ENCODE peak calls at places on chromosomes 1 and 21, in seven cellular contexts. One of them, this sample, is unnamed. For H3K27me3, the result is how much of the 10 kb centered on the place peaks cover.

GRCh38 chr1:77664923-77665516 is 17.4 kb downstream of the ZZZ3 start:
- DNase-seq in Caco-2: no peak
- DNase-seq in CD4-positive, alpha-beta memory T cell: no peak
- DNase-seq in fibroblast of lung: peak
- DNase-seq in body of pancreas: no peak
- DNase-seq in stomach: no peak
- DNase-seq in right lobe of liver: no peak
- DNase-seq in this sample: no peak

GRCh38 chr1:169869426-169869825 is 24.3 kb downstream of the SCYL3 start:
- DNase-seq in Caco-2: no peak
- DNase-seq in CD4-positive, alpha-beta memory T cell: no peak
- DNase-seq in fibroblast of lung: no peak
- DNase-seq in body of pancreas: no peak
- DNase-seq in stomach: no peak
- DNase-seq in right lobe of liver: no peak
- DNase-seq in this sample: no peak

GRCh38 chr1:182668633-182669032 is 15.8 kb downstream of the RGS8 start:
- DNase-seq in Caco-2: no peak
- DNase-seq in CD4-positive, alpha-beta memory T cell: no peak
- DNase-seq in fibroblast of lung: no peak
- DNase-seq in body of pancreas: no peak
- DNase-seq in stomach: no peak
- DNase-seq in right lobe of liver: no peak
- DNase-seq in this sample: no peak

GRCh38 chr1:41804176-41804575 is 114.5 kb downstream of the HIVEP3 start:
- DNase-seq in Caco-2: no peak
- DNase-seq in CD4-positive, alpha-beta memory T cell: no peak
- DNase-seq in fibroblast of lung: no peak
- DNase-seq in body of pancreas: no peak
- DNase-seq in stomach: no peak
- DNase-seq in right lobe of liver: no peak
- DNase-seq in this sample: no peak

GRCh38 chr1:36464605-36465393 is 615 bp upstream of the MRPS15 start:
- DNase-seq in Caco-2: no peak
- DNase-seq in CD4-positive, alpha-beta memory T cell: no peak
- DNase-seq in fibroblast of lung: no peak
- DNase-seq in body of pancreas: no peak
- DNase-seq in stomach: no peak
- DNase-seq in right lobe of liver: no peak
- DNase-seq in this sample: no peak

GRCh38 chr1:45101947-45102346 is 89.9 kb downstream of the UROD start:
- DNase-seq in Caco-2: no peak
- DNase-seq in CD4-positive, alpha-beta memory T cell: no peak
- DNase-seq in fibroblast of lung: no peak
- DNase-seq in body of pancreas: no peak
- DNase-seq in stomach: no peak
- DNase-seq in right lobe of liver: no peak
- DNase-seq in this sample: no peak

GRCh38 chr1:22388666-22389455 is 62.8 kb upstream of the ZBTB40 start:
- DNase-seq in Caco-2: peak
- DNase-seq in CD4-positive, alpha-beta memory T cell: no peak
- DNase-seq in fibroblast of lung: peak
- DNase-seq in body of pancreas: no peak
- DNase-seq in stomach: no peak
- DNase-seq in right lobe of liver: no peak
- DNase-seq in this sample: no peak

GRCh38 chr1:90558754-90559378 is 158.2 kb downstream of the BARHL2 start:
- DNase-seq in Caco-2: no peak
- DNase-seq in CD4-positive, alpha-beta memory T cell: no peak
- DNase-seq in fibroblast of lung: no peak
- DNase-seq in body of pancreas: no peak
- DNase-seq in stomach: no peak
- DNase-seq in right lobe of liver: no peak
- DNase-seq in this sample: no peak

GRCh38 chr1:111483166-111483565 is 9.4 kb downstream of the C1orf162 start:
- DNase-seq in Caco-2: no peak
- DNase-seq in CD4-positive, alpha-beta memory T cell: no peak
- DNase-seq in fibroblast of lung: peak
- DNase-seq in body of pancreas: no peak
- DNase-seq in stomach: no peak
- DNase-seq in right lobe of liver: no peak
- DNase-seq in this sample: no peak

GRCh38 chr1:33997127-33998047 is 133.5 kb downstream of the HMGB4 start:
- DNase-seq in Caco-2: no peak
- DNase-seq in CD4-positive, alpha-beta memory T cell: no peak
- DNase-seq in fibroblast of lung: peak
- DNase-seq in body of pancreas: no peak
- DNase-seq in stomach: no peak
- DNase-seq in right lobe of liver: no peak
- DNase-seq in this sample: no peak

GRCh38 chr21:33997432-33997831 is 75.9 kb upstream of the MRPS6 start:
- DNase-seq in Caco-2: no peak
- DNase-seq in CD4-positive, alpha-beta memory T cell: no peak
- DNase-seq in fibroblast of lung: no peak
- DNase-seq in body of pancreas: no peak
- DNase-seq in stomach: no peak
- DNase-seq in right lobe of liver: no peak
- DNase-seq in this sample: no peak

GRCh38 chr1:40856656-40857302 is 5.4 kb downstream of the CITED4 start:
- DNase-seq in Caco-2: no peak
- DNase-seq in CD4-positive, alpha-beta memory T cell: no peak
- DNase-seq in fibroblast of lung: no peak
- DNase-seq in body of pancreas: no peak
- DNase-seq in stomach: no peak
- DNase-seq in right lobe of liver: no peak
- DNase-seq in this sample: no peak

GRCh38 chr1:161119379-161120061 is 1.6 kb downstream of the NIT1 start:
- DNase-seq in Caco-2: peak
- DNase-seq in CD4-positive, alpha-beta memory T cell: peak
- DNase-seq in fibroblast of lung: peak
- DNase-seq in body of pancreas: peak
- DNase-seq in stomach: no peak
- DNase-seq in right lobe of liver: peak
- DNase-seq in this sample: peak

GRCh38 chr1:212518188-212518951 is 85.7 kb downstream of the NENF start:
- DNase-seq in Caco-2: no peak
- DNase-seq in CD4-positive, alpha-beta memory T cell: no peak
- DNase-seq in fibroblast of lung: peak
- DNase-seq in body of pancreas: peak
- DNase-seq in stomach: peak
- DNase-seq in right lobe of liver: peak
- DNase-seq in this sample: peak

GRCh38 chr1:59505596-59506028 is 208.7 kb downstream of the FGGY start:
- DNase-seq in Caco-2: no peak
- DNase-seq in CD4-positive, alpha-beta memory T cell: no peak
- DNase-seq in fibroblast of lung: peak
- DNase-seq in body of pancreas: no peak
- DNase-seq in stomach: no peak
- DNase-seq in right lobe of liver: no peak
- DNase-seq in this sample: no peak

GRCh38 chr1:22831729-22832413 is 121.2 kb downstream of the EPHB2 start:
- DNase-seq in Caco-2: no peak
- DNase-seq in CD4-positive, alpha-beta memory T cell: no peak
- DNase-seq in fibroblast of lung: peak
- DNase-seq in body of pancreas: no peak
- DNase-seq in stomach: peak
- DNase-seq in right lobe of liver: no peak
- DNase-seq in this sample: no peak

GRCh38 chr1:12529640-12530174 is 88.3 kb downstream of the DHRS3 start:
- DNase-seq in Caco-2: no peak
- DNase-seq in CD4-positive, alpha-beta memory T cell: no peak
- DNase-seq in fibroblast of lung: no peak
- DNase-seq in body of pancreas: no peak
- DNase-seq in stomach: no peak
- DNase-seq in right lobe of liver: no peak
- DNase-seq in this sample: no peak

GRCh38 chr1:86926886-86927285 is 12.5 kb downstream of the HS2ST1 start:
- DNase-seq in Caco-2: no peak
- DNase-seq in CD4-positive, alpha-beta memory T cell: no peak
- DNase-seq in fibroblast of lung: no peak
- DNase-seq in body of pancreas: no peak
- DNase-seq in stomach: no peak
- DNase-seq in right lobe of liver: no peak
- DNase-seq in this sample: no peak

GRCh38 chr1:183063349-183063748 is 40.1 kb downstream of the LAMC1 start:
- DNase-seq in Caco-2: no peak
- DNase-seq in CD4-positive, alpha-beta memory T cell: no peak
- DNase-seq in fibroblast of lung: no peak
- DNase-seq in body of pancreas: no peak
- DNase-seq in stomach: no peak
- DNase-seq in right lobe of liver: no peak
- DNase-seq in this sample: no peak

GRCh38 chr1:42937141-42937696 is 21.4 kb downstream of the SLC2A1 start:
- DNase-seq in Caco-2: no peak
- DNase-seq in CD4-positive, alpha-beta memory T cell: no peak
- DNase-seq in fibroblast of lung: peak
- DNase-seq in body of pancreas: no peak
- DNase-seq in stomach: no peak
- DNase-seq in right lobe of liver: no peak
- DNase-seq in this sample: no peak

GRCh38 chr1:91402023-91402422 is 2.6 kb downstream of the HFM1 start:
- DNase-seq in Caco-2: no peak
- DNase-seq in CD4-positive, alpha-beta memory T cell: peak
- DNase-seq in fibroblast of lung: peak
- DNase-seq in body of pancreas: no peak
- DNase-seq in stomach: no peak
- DNase-seq in right lobe of liver: no peak
- DNase-seq in this sample: no peak

DNA sequence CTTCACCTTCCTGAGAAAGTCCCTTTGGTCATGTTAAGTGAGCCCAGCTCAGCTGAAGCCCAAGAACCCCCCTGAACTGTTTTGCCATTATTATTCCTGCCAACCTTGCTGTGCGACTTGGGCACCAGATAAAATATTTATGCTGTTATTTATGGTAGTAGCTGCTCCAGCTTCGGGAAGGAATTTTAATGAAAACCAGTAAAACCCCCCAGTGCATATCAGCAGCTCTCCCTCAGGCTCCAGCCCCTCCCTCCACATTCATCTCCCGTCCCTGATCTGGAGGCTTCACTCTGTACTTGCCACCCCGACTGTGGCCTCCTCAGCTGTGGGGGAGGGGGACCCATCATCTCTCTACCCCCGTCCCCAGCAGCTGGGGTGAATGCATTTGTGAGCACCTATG is 12.7 kb downstream of the TTC22 start:
- DNase-seq in Caco-2: no peak
- DNase-seq in CD4-positive, alpha-beta memory T cell: no peak
- DNase-seq in fibroblast of lung: no peak
- DNase-seq in body of pancreas: no peak
- DNase-seq in stomach: no peak
- DNase-seq in right lobe of liver: no peak
- DNase-seq in this sample: no peak
- H3K27me3 ChIP-seq in Caco-2: under half
- H3K27me3 ChIP-seq in CD4-positive, alpha-beta memory T cell: under half
- H3K27me3 ChIP-seq in fibroblast of lung: under half
- H3K27me3 ChIP-seq in body of pancreas: under half
- H3K27me3 ChIP-seq in stomach: under half
- H3K27me3 ChIP-seq in right lobe of liver: under half
- H3K27me3 ChIP-seq in this sample: under half

DNA sequence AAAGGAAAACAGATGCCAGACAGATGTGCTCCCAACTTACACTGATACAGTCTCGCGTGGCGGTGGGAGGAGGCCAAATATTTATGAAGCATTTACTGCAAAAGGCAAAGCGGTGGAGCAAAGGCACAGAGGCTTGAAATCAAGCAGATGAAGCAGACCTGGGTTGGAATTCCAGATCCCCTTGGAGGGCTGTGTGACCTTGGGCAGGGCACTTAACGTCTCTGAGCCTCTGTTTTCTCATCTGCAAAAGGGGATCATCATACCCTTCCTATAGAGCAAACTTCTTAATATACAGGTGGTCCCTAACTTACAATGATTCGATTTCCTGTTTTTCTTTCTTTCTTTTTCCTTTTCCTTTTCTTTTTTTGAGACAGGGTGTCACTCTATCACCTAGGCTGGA is 54.1 kb downstream of the IGSF21 start:
- DNase-seq in Caco-2: no peak
- DNase-seq in CD4-positive, alpha-beta memory T cell: no peak
- DNase-seq in fibroblast of lung: no peak
- DNase-seq in body of pancreas: no peak
- DNase-seq in stomach: no peak
- DNase-seq in right lobe of liver: no peak
- DNase-seq in this sample: no peak
- H3K27me3 ChIP-seq in Caco-2: under half
- H3K27me3 ChIP-seq in CD4-positive, alpha-beta memory T cell: under half
- H3K27me3 ChIP-seq in fibroblast of lung: under half
- H3K27me3 ChIP-seq in body of pancreas: under half
- H3K27me3 ChIP-seq in stomach: under half
- H3K27me3 ChIP-seq in right lobe of liver: under half
- H3K27me3 ChIP-seq in this sample: under half

GRCh38 chr1:3434406-3435110 is 19.9 kb upstream of the ARHGEF16 start:
- DNase-seq in Caco-2: no peak
- DNase-seq in CD4-positive, alpha-beta memory T cell: no peak
- DNase-seq in fibroblast of lung: no peak
- DNase-seq in body of pancreas: no peak
- DNase-seq in stomach: no peak
- DNase-seq in right lobe of liver: no peak
- DNase-seq in this sample: no peak
- H3K27me3 ChIP-seq in Caco-2: under half
- H3K27me3 ChIP-seq in CD4-positive, alpha-beta memory T cell: under half
- H3K27me3 ChIP-seq in fibroblast of lung: under half
- H3K27me3 ChIP-seq in body of pancreas: under half
- H3K27me3 ChIP-seq in stomach: under half
- H3K27me3 ChIP-seq in right lobe of liver: under half
- H3K27me3 ChIP-seq in this sample: under half

GRCh38 chr1:150235436-150235851 is 468 bp downstream of the ANP32E start:
- DNase-seq in Caco-2: no peak
- DNase-seq in CD4-positive, alpha-beta memory T cell: peak
- DNase-seq in fibroblast of lung: peak
- DNase-seq in body of pancreas: peak
- DNase-seq in stomach: no peak
- DNase-seq in right lobe of liver: no peak
- DNase-seq in this sample: no peak
- H3K27me3 ChIP-seq in Caco-2: under half
- H3K27me3 ChIP-seq in CD4-positive, alpha-beta memory T cell: under half
- H3K27me3 ChIP-seq in fibroblast of lung: under half
- H3K27me3 ChIP-seq in body of pancreas: under half
- H3K27me3 ChIP-seq in stomach: under half
- H3K27me3 ChIP-seq in right lobe of liver: under half
- H3K27me3 ChIP-seq in this sample: under half

DNA sequence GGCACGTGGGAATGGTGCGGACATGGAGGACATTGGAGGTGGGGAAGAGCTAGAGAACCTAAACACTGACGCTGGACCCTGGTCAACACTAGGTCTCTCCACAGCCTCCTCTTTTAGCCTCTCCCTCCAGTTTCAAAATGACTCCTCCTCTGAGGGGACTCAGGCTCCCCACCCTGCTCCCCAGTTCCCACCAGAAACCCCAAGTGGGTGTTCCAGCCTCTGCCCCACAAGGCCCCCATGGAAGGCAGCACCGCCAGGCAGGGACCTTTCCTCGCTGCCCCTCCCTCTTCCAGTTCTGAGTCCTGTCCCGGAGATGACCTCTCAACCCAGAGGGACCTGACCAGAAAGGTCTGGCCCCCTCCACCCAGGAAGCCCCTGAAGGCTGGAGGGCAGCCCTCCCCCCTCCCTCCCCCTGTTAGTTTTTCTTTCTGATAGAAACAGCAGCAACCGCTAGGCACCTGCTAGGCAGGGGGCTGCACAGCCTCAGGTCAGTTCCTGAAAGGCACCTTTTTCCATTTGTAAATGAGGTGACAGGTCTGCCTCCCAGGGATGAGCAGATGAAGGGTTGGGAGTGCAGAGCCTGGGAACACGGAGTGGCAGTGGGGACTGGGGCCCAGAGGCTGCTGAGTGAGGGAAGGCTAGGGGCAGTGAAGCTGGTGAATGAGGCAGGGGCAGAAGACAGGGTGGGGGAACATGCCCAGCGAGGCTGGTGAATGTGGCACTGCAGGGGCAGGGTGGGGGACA is 9.3 kb upstream of the ITGB2 start:
- DNase-seq in Caco-2: no peak
- DNase-seq in CD4-positive, alpha-beta memory T cell: no peak
- DNase-seq in fibroblast of lung: no peak
- DNase-seq in body of pancreas: no peak
- DNase-seq in stomach: no peak
- DNase-seq in right lobe of liver: peak
- DNase-seq in this sample: no peak
- H3K27me3 ChIP-seq in Caco-2: under half
- H3K27me3 ChIP-seq in CD4-positive, alpha-beta memory T cell: under half
- H3K27me3 ChIP-seq in fibroblast of lung: under half
- H3K27me3 ChIP-seq in body of pancreas: under half
- H3K27me3 ChIP-seq in stomach: under half
- H3K27me3 ChIP-seq in right lobe of liver: under half
- H3K27me3 ChIP-seq in this sample: under half

This sample was measured in right atrium auricular region.